ENCODE peak calls at places on chromosomes 4 and X, in six cellular contexts. One of them, this sample, is unnamed.
A peak's percentile ranks its signal among the peaks of the same experiment; 100 is the strongest.

GRCh38 chrX:42678133-42678532 is 99.8 kb downstream of the PPP1R2C start:
- DNase-seq in H9: no peak
- DNase-seq in coronary artery: no peak
- DNase-seq in hepatocyte: peak; percentile 7
- DNase-seq in RWPE1: no peak
- DNase-seq in spleen: no peak
- DNase-seq in this sample: no peak

GRCh38 chr4:150209140-150209829 is 131.0 kb downstream of the DCLK2 start:
- DNase-seq in H9: peak; percentile 59
- DNase-seq in coronary artery: no peak
- DNase-seq in hepatocyte: peak; percentile 66
- DNase-seq in RWPE1: peak; percentile 45
- DNase-seq in spleen: no peak
- DNase-seq in this sample: peak; percentile 14

GRCh38 chr4:147950261-147950660 is 218.4 kb downstream of the ARHGAP10 start:
- DNase-seq in H9: no peak
- DNase-seq in coronary artery: no peak
- DNase-seq in hepatocyte: no peak
- DNase-seq in RWPE1: no peak
- DNase-seq in spleen: no peak
- DNase-seq in this sample: no peak

GRCh38 chr4:77801260-77801608 is 17.9 kb downstream of the CNOT6L start:
- DNase-seq in H9: no peak
- DNase-seq in coronary artery: no peak
- DNase-seq in hepatocyte: no peak
- DNase-seq in RWPE1: no peak
- DNase-seq in spleen: no peak
- DNase-seq in this sample: no peak

GRCh38 chrX:85052636-85053343 is 49.1 kb downstream of the APOOL start:
- DNase-seq in H9: no peak
- DNase-seq in coronary artery: no peak
- DNase-seq in hepatocyte: no peak
- DNase-seq in RWPE1: peak; percentile 30
- DNase-seq in spleen: no peak
- DNase-seq in this sample: no peak

GRCh38 chrX:132631579-132632232 is 142.9 kb upstream of the MBNL3 start:
- DNase-seq in H9: no peak
- DNase-seq in coronary artery: no peak
- DNase-seq in hepatocyte: peak; percentile 30
- DNase-seq in RWPE1: peak; percentile 7
- DNase-seq in spleen: no peak
- DNase-seq in this sample: no peak

GRCh38 chr4:11480683-11481082 is 52.0 kb upstream of the HS3ST1 start:
- DNase-seq in H9: no peak
- DNase-seq in coronary artery: no peak
- DNase-seq in hepatocyte: no peak
- DNase-seq in RWPE1: peak; percentile 5
- DNase-seq in spleen: no peak
- DNase-seq in this sample: no peak

GRCh38 chr4:147542229-147542990 is 61.5 kb downstream of the EDNRA start:
- DNase-seq in H9: no peak
- DNase-seq in coronary artery: no peak
- DNase-seq in hepatocyte: no peak
- DNase-seq in RWPE1: no peak
- DNase-seq in spleen: no peak
- DNase-seq in this sample: no peak

GRCh38 chrX:57445046-57445445 is 146.8 kb upstream of the ZXDB start:
- DNase-seq in H9: no peak
- DNase-seq in coronary artery: no peak
- DNase-seq in hepatocyte: no peak
- DNase-seq in RWPE1: no peak
- DNase-seq in spleen: no peak
- DNase-seq in this sample: no peak

GRCh38 chrX:74179071-74179470 is 124.9 kb upstream of the ZCCHC13 start:
- DNase-seq in H9: no peak
- DNase-seq in coronary artery: no peak
- DNase-seq in hepatocyte: no peak
- DNase-seq in RWPE1: no peak
- DNase-seq in spleen: no peak
- DNase-seq in this sample: no peak

GRCh38 chr4:187667095-187667494 is 328.5 kb upstream of the ZFP42 start:
- DNase-seq in H9: no peak
- DNase-seq in coronary artery: no peak
- DNase-seq in hepatocyte: no peak
- DNase-seq in RWPE1: no peak
- DNase-seq in spleen: no peak
- DNase-seq in this sample: no peak

GRCh38 chr4:112031712-112032328 is 113.4 kb upstream of the FAM241A start:
- DNase-seq in H9: no peak
- DNase-seq in coronary artery: no peak
- DNase-seq in hepatocyte: peak; percentile 80
- DNase-seq in RWPE1: peak; percentile 48
- DNase-seq in spleen: no peak
- DNase-seq in this sample: peak; percentile 54

GRCh38 chr4:41155194-41155830 is 59.0 kb downstream of the APBB2 start:
- DNase-seq in H9: no peak
- DNase-seq in coronary artery: no peak
- DNase-seq in hepatocyte: peak; percentile 26
- DNase-seq in RWPE1: peak; percentile 54
- DNase-seq in spleen: no peak
- DNase-seq in this sample: no peak

GRCh38 chr4:88106205-88106604 is 52.2 kb downstream of the ABCG2 start:
- DNase-seq in H9: no peak
- DNase-seq in coronary artery: no peak
- DNase-seq in hepatocyte: no peak
- DNase-seq in RWPE1: no peak
- DNase-seq in spleen: no peak
- DNase-seq in this sample: no peak

GRCh38 chr4:80201326-80202151 is 4.2 kb downstream of the PRDM8 start:
- DNase-seq in H9: no peak
- DNase-seq in coronary artery: no peak
- DNase-seq in hepatocyte: peak; percentile 52
- DNase-seq in RWPE1: no peak
- DNase-seq in spleen: no peak
- DNase-seq in this sample: no peak

GRCh38 chrX:129780441-129781105 is 824 bp downstream of the SASH3 start:
- DNase-seq in H9: no peak
- DNase-seq in coronary artery: no peak
- DNase-seq in hepatocyte: no peak
- DNase-seq in RWPE1: no peak
- DNase-seq in spleen: peak; percentile 86
- DNase-seq in this sample: no peak

GRCh38 chr4:68249434-68249833 is 3.9 kb upstream of the TMPRSS11B start:
- DNase-seq in H9: no peak
- DNase-seq in coronary artery: no peak
- DNase-seq in hepatocyte: no peak
- DNase-seq in RWPE1: no peak
- DNase-seq in spleen: no peak
- DNase-seq in this sample: no peak

GRCh38 chr4:5890063-5890727 is 2.7 kb downstream of the CRMP1 start:
- DNase-seq in H9: peak; percentile 97
- DNase-seq in coronary artery: no peak
- DNase-seq in hepatocyte: peak; percentile 65
- DNase-seq in RWPE1: no peak
- DNase-seq in spleen: no peak
- DNase-seq in this sample: peak; percentile 77

GRCh38 chr4:185566972-185567749 is 31.9 kb upstream of the PDLIM3 start:
- DNase-seq in H9: no peak
- DNase-seq in coronary artery: peak; percentile 85
- DNase-seq in hepatocyte: peak; percentile 65
- DNase-seq in RWPE1: no peak
- DNase-seq in spleen: no peak
- DNase-seq in this sample: no peak

GRCh38 chr4:170610464-170610863 is 520.7 kb upstream of the AADAT start:
- DNase-seq in H9: no peak
- DNase-seq in coronary artery: no peak
- DNase-seq in hepatocyte: no peak
- DNase-seq in RWPE1: no peak
- DNase-seq in spleen: no peak
- DNase-seq in this sample: no peak

GRCh38 chrX:136194546-136194945 is 47.2 kb downstream of the FHL1 start:
- DNase-seq in H9: no peak
- DNase-seq in coronary artery: no peak
- DNase-seq in hepatocyte: no peak
- DNase-seq in RWPE1: no peak
- DNase-seq in spleen: no peak
- DNase-seq in this sample: no peak

GRCh38 chr4:145083891-145084640 is 13.9 kb downstream of the ANAPC10 start:
- DNase-seq in H9: no peak
- DNase-seq in coronary artery: no peak
- DNase-seq in hepatocyte: no peak
- DNase-seq in RWPE1: no peak
- DNase-seq in spleen: no peak
- DNase-seq in this sample: no peak

GRCh38 chr4:27248829-27249228 is 388.2 kb downstream of the STIM2 start:
- DNase-seq in H9: no peak
- DNase-seq in coronary artery: no peak
- DNase-seq in hepatocyte: no peak
- DNase-seq in RWPE1: no peak
- DNase-seq in spleen: no peak
- DNase-seq in this sample: no peak

GRCh38 chrX:25600776-25601175 is 537.4 kb upstream of the MAGEB18 start:
- DNase-seq in H9: no peak
- DNase-seq in coronary artery: no peak
- DNase-seq in hepatocyte: no peak
- DNase-seq in RWPE1: no peak
- DNase-seq in spleen: no peak
- DNase-seq in this sample: no peak

GRCh38 chr4:44869222-44869882 is 143.0 kb upstream of the GNPDA2 start:
- DNase-seq in H9: no peak
- DNase-seq in coronary artery: no peak
- DNase-seq in hepatocyte: no peak
- DNase-seq in RWPE1: no peak
- DNase-seq in spleen: no peak
- DNase-seq in this sample: no peak

GRCh38 chrX:126167560-126167959 is 1.5 kb upstream of the DCAF12L2 start:
- DNase-seq in H9: no peak
- DNase-seq in coronary artery: no peak
- DNase-seq in hepatocyte: no peak
- DNase-seq in RWPE1: no peak
- DNase-seq in spleen: no peak
- DNase-seq in this sample: no peak

GRCh38 chr4:65983062-65983461 is 312.8 kb upstream of the EPHA5 start:
- DNase-seq in H9: no peak
- DNase-seq in coronary artery: no peak
- DNase-seq in hepatocyte: no peak
- DNase-seq in RWPE1: no peak
- DNase-seq in spleen: no peak
- DNase-seq in this sample: no peak

GRCh38 chrX:96102997-96103396 is 581.6 kb upstream of the DIAPH2 start:
- DNase-seq in H9: no peak
- DNase-seq in coronary artery: no peak
- DNase-seq in hepatocyte: no peak
- DNase-seq in RWPE1: no peak
- DNase-seq in spleen: peak; percentile 61
- DNase-seq in this sample: no peak

GRCh38 chr4:40576651-40577480 is 52.8 kb downstream of the RBM47 start:
- DNase-seq in H9: no peak
- DNase-seq in coronary artery: peak; percentile 79
- DNase-seq in hepatocyte: peak; percentile 93
- DNase-seq in RWPE1: peak; percentile 75
- DNase-seq in spleen: peak; percentile 86
- DNase-seq in this sample: no peak

GRCh38 chr4:7213802-7214201 is 21.5 kb downstream of the SORCS2 start:
- DNase-seq in H9: no peak
- DNase-seq in coronary artery: no peak
- DNase-seq in hepatocyte: no peak
- DNase-seq in RWPE1: no peak
- DNase-seq in spleen: no peak
- DNase-seq in this sample: no peak
- H3K27ac ChIP-seq in H9: no peak overlapping the region
- H3K27ac ChIP-seq in coronary artery: no peak overlapping the region
- H3K27ac ChIP-seq in hepatocyte: no peak overlapping the region
- H3K27ac ChIP-seq in RWPE1: peak overlapping the region; percentile 85
- H3K27ac ChIP-seq in spleen: no peak overlapping the region
- H3K27ac ChIP-seq in this sample: no peak overlapping the region

DNA sequence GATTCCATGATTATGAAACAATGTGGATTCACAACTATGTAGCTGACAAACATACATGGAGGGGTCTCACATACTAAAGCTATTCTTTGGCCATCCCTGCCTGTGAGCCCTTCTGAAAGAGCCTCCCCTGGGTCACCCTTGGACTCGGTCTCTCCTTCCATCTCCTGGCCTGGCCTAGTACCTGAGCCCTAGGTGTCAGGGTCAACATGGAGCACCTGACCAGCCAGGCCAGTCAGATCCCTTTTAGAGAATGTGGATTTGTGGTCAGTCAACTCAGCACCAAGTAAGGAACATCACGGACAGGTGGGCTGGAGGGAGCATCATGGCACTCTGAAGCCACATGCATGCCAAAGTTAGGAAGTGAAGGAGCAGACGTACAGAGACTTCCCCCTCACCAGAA is 16.3 kb downstream of the ATP8A1 start:
- DNase-seq in H9: no peak
- DNase-seq in coronary artery: no peak
- DNase-seq in hepatocyte: no peak
- DNase-seq in RWPE1: no peak
- DNase-seq in spleen: no peak
- DNase-seq in this sample: no peak
- H3K27ac ChIP-seq in H9: no peak overlapping the region
- H3K27ac ChIP-seq in coronary artery: no peak overlapping the region
- H3K27ac ChIP-seq in hepatocyte: peak overlapping the region; percentile 94
- H3K27ac ChIP-seq in RWPE1: no peak overlapping the region
- H3K27ac ChIP-seq in spleen: no peak overlapping the region
- H3K27ac ChIP-seq in this sample: no peak overlapping the region

DNA sequence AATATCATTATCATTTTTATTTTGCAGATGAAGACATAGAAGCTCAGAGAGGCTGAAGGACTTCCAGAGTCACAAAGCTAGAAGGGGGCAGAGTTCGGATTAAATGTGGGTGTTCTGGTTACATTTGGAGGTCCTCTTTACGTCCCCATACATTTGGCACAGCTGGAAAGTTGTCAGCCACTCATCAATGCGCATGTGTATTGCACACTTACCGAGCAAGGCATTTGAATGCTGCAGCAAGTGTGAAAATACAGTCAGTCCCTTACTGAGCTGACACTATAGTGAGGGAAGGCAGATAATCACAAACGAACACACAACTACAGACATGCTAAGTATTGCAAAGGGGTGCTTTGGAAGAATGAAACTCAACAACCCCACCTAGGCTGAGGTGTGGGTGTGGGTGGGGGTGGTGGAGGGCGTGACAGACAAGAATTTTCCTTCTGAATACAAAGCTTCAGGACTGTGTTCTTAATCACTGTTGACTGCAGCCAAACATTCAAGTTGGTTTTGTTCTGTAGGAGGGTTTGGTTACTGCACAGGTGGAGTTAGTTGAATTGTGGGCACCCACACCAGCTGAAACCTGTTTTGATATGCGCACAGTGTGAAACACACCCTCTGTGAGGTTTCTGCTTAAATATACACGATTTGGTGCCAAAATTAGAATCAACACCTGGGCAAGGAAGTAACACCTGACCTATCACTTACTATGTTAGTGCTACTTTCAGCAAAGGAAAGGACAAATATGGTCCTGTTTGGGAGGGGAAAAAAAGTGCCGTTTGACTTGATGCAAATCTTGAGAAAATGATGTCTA is 72.4 kb downstream of the COQ2 start:
- DNase-seq in H9: no peak
- DNase-seq in coronary artery: no peak
- DNase-seq in hepatocyte: peak; percentile 22
- DNase-seq in RWPE1: peak; percentile 49
- DNase-seq in spleen: peak; percentile 75
- DNase-seq in this sample: no peak
- H3K27ac ChIP-seq in H9: no peak overlapping the region
- H3K27ac ChIP-seq in coronary artery: no peak overlapping the region
- H3K27ac ChIP-seq in hepatocyte: peak overlapping the region; percentile 49
- H3K27ac ChIP-seq in RWPE1: no peak overlapping the region
- H3K27ac ChIP-seq in spleen: peak overlapping the region; percentile 65
- H3K27ac ChIP-seq in this sample: no peak overlapping the region

GRCh38 chrX:1661922-1662221 is 47.0 kb downstream of the ASMT start:
- DNase-seq in H9: no peak
- DNase-seq in coronary artery: no peak
- DNase-seq in hepatocyte: no peak
- DNase-seq in RWPE1: no peak
- DNase-seq in spleen: no peak
- DNase-seq in this sample: no peak
- H3K27ac ChIP-seq in H9: no peak overlapping the region
- H3K27ac ChIP-seq in coronary artery: no peak overlapping the region
- H3K27ac ChIP-seq in hepatocyte: no peak overlapping the region
- H3K27ac ChIP-seq in RWPE1: no peak overlapping the region
- H3K27ac ChIP-seq in spleen: peak overlapping the region; percentile 82
- H3K27ac ChIP-seq in this sample: no peak overlapping the region

This sample was measured in neuronal stem cell.